ENCODE peak calls at places on chromosomes 13 and 19, in four cellular contexts. One of them, this sample, is unnamed.

GRCh38 chr19:44367024-44367423 is 10.5 kb upstream of the ZNF112 start:
- DNase-seq in OCI-LY7: no peak
- DNase-seq in small intestine: no peak
- DNase-seq in HCT116: no peak
- DNase-seq in this sample: no peak

GRCh38 chr19:38384209-38385027 is 3.4 kb downstream of the GGN start:
- DNase-seq in small intestine: peak; percentile 33
- DNase-seq in HCT116: no peak
- DNase-seq in OCI-LY7: peak; percentile 25
- DNase-seq in this sample: no peak

GRCh38 chr13:27406178-27406939 is 18.1 kb upstream of the GTF3A start:
- DNase-seq in HCT116: no peak
- DNase-seq in OCI-LY7: peak; percentile 68
- DNase-seq in small intestine: peak; percentile 82
- DNase-seq in this sample: no peak

GRCh38 chr13:99867535-99868271 is 103.9 kb downstream of the ZIC5 start:
- DNase-seq in HCT116: no peak
- DNase-seq in small intestine: no peak
- DNase-seq in OCI-LY7: no peak
- DNase-seq in this sample: no peak

GRCh38 chr13:34189946-34190345 is 372.0 kb downstream of the RFC3 start:
- DNase-seq in small intestine: no peak
- DNase-seq in HCT116: no peak
- DNase-seq in OCI-LY7: no peak
- DNase-seq in this sample: no peak

GRCh38 chr13:80547885-80548284 is 207.0 kb upstream of the SPRY2 start:
- DNase-seq in small intestine: no peak
- DNase-seq in OCI-LY7: no peak
- DNase-seq in HCT116: no peak
- DNase-seq in this sample: no peak

GRCh38 chr13:40275636-40276035 is 390.8 kb downstream of the FOXO1 start:
- DNase-seq in OCI-LY7: no peak
- DNase-seq in small intestine: no peak
- DNase-seq in HCT116: no peak
- DNase-seq in this sample: no peak

GRCh38 chr19:47778954-47779351 is 450 bp downstream of the SELENOW start:
- DNase-seq in HCT116: no peak
- DNase-seq in small intestine: peak; percentile 36
- DNase-seq in OCI-LY7: peak; percentile 11
- DNase-seq in this sample: no peak

GRCh38 chr13:107883561-107884175 is 331.7 kb downstream of the LIG4 start:
- DNase-seq in OCI-LY7: no peak
- DNase-seq in small intestine: no peak
- DNase-seq in HCT116: no peak
- DNase-seq in this sample: no peak

GRCh38 chr13:67077132-67077531 is 153.0 kb downstream of the PCDH9 start:
- DNase-seq in HCT116: no peak
- DNase-seq in small intestine: no peak
- DNase-seq in OCI-LY7: no peak
- DNase-seq in this sample: no peak

GRCh38 chr13:114118763-114119123 is 13.7 kb downstream of the RASA3 start:
- DNase-seq in HCT116: no peak
- DNase-seq in OCI-LY7: no peak
- DNase-seq in small intestine: no peak
- DNase-seq in this sample: peak; percentile 76

GRCh38 chr13:48223016-48223385 is 10.0 kb upstream of the ITM2B start:
- DNase-seq in HCT116: no peak
- DNase-seq in small intestine: no peak
- DNase-seq in OCI-LY7: no peak
- DNase-seq in this sample: no peak

GRCh38 chr13:46166221-46166584 is 15.8 kb downstream of the LCP1 start:
- DNase-seq in HCT116: no peak
- DNase-seq in small intestine: no peak
- DNase-seq in OCI-LY7: no peak
- DNase-seq in this sample: no peak

GRCh38 chr19:12647490-12648071 is 19.0 kb downstream of the MAN2B1 start:
- DNase-seq in HCT116: no peak
- DNase-seq in small intestine: peak; percentile 83
- DNase-seq in OCI-LY7: no peak
- DNase-seq in this sample: no peak

GRCh38 chr13:76637651-76638111 is 248.5 kb downstream of the KCTD12 start:
- DNase-seq in small intestine: no peak
- DNase-seq in OCI-LY7: no peak
- DNase-seq in HCT116: no peak
- DNase-seq in this sample: no peak

GRCh38 chr19:53867225-53868090 is at the start of gene MYADM:
- DNase-seq in HCT116: peak; percentile 95
- DNase-seq in OCI-LY7: peak; percentile 97
- DNase-seq in small intestine: peak; percentile 94
- DNase-seq in this sample: peak; percentile 99

GRCh38 chr13:39567569-39567968 is 35.4 kb downstream of the LHFPL6 start:
- DNase-seq in HCT116: no peak
- DNase-seq in small intestine: no peak
- DNase-seq in OCI-LY7: no peak
- DNase-seq in this sample: peak; percentile 22

GRCh38 chr13:26442541-26442940 is 114.9 kb upstream of the WASF3 start:
- DNase-seq in OCI-LY7: no peak
- DNase-seq in small intestine: no peak
- DNase-seq in HCT116: no peak
- DNase-seq in this sample: no peak

GRCh38 chr13:108787709-108788394 is 158.4 kb downstream of the MYO16 start:
- DNase-seq in OCI-LY7: no peak
- DNase-seq in HCT116: no peak
- DNase-seq in small intestine: no peak
- DNase-seq in this sample: no peak

GRCh38 chr19:34182125-34182524 is 9.8 kb downstream of the LSM14A start:
- DNase-seq in small intestine: no peak
- DNase-seq in HCT116: no peak
- DNase-seq in OCI-LY7: no peak
- DNase-seq in this sample: no peak
- H3K4me1 ChIP-seq in small intestine: peaks cover 7% of the 10 kb centered on the region
- H3K4me1 ChIP-seq in HCT116: peaks cover 11% of the 10 kb centered on the region
- H3K4me1 ChIP-seq in OCI-LY7: peaks cover 54% of the 10 kb centered on the region
- H3K4me1 ChIP-seq in this sample: no peaks in the 10 kb centered on the region

GRCh38 chr19:39820696-39821095 is 13.3 kb downstream of the DYRK1B start:
- DNase-seq in HCT116: no peak
- DNase-seq in OCI-LY7: no peak
- DNase-seq in small intestine: no peak
- DNase-seq in this sample: no peak
- H3K36me3 ChIP-seq in HCT116: peaks cover 4% of the 10 kb centered on the region
- H3K36me3 ChIP-seq in OCI-LY7: peaks cover 34% of the 10 kb centered on the region
- H3K36me3 ChIP-seq in small intestine: no peaks in the 10 kb centered on the region
- H3K36me3 ChIP-seq in this sample: peaks cover 6% of the 10 kb centered on the region

DNA sequence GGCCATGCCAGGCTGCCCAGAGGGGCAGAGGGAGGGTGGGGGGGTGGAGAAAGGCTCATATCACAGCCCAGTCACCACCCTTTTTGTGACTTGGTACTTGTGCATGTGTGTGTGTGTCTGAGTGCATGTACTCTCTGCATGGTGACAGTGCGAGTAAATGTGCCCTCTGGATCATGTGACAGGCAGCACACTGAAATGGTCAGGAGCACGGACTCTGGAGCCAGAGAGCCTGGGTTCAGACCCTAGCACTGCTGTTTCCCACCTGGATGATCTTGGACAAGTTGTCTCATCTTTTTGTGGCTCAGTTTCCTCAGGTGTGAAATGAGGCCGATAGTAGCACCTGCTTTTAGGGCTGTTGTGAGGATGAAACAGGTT is 2.0 kb downstream of the CIC start:
- DNase-seq in small intestine: peak; percentile 60
- DNase-seq in HCT116: no peak
- DNase-seq in OCI-LY7: no peak
- DNase-seq in this sample: no peak
- H3K4me3 ChIP-seq in small intestine: peak overlapping the region; percentile 74
- H3K4me3 ChIP-seq in HCT116: no peak overlapping the region
- H3K4me3 ChIP-seq in OCI-LY7: peak overlapping the region; percentile 73
- H3K4me3 ChIP-seq in this sample: no peak overlapping the region

GRCh38 chr13:94323746-94324408 is 155.6 kb downstream of the DCT start:
- DNase-seq in HCT116: no peak
- DNase-seq in small intestine: peak; percentile 52
- DNase-seq in OCI-LY7: peak; percentile 32
- DNase-seq in this sample: no peak
- H3K4me1 ChIP-seq in HCT116: no peaks in the 10 kb centered on the region
- H3K4me1 ChIP-seq in small intestine: no peaks in the 10 kb centered on the region
- H3K4me1 ChIP-seq in OCI-LY7: peaks cover 22% of the 10 kb centered on the region
- H3K4me1 ChIP-seq in this sample: peaks cover 15% of the 10 kb centered on the region

GRCh38 chr19:3017923-3018322 is 11.2 kb downstream of the TLE2 start:
- DNase-seq in OCI-LY7: no peak
- DNase-seq in small intestine: no peak
- DNase-seq in HCT116: no peak
- DNase-seq in this sample: no peak
- H3K36me3 ChIP-seq in OCI-LY7: no peaks in the 10 kb centered on the region
- H3K36me3 ChIP-seq in small intestine: no peaks in the 10 kb centered on the region
- H3K36me3 ChIP-seq in HCT116: no peaks in the 10 kb centered on the region
- H3K36me3 ChIP-seq in this sample: no peaks in the 10 kb centered on the region

GRCh38 chr13:59747529-59747928 is 416.2 kb downstream of the DIAPH3 start:
- DNase-seq in HCT116: peak; percentile 3
- DNase-seq in small intestine: no peak
- DNase-seq in OCI-LY7: peak; percentile 7
- DNase-seq in this sample: no peak

GRCh38 chr13:59755647-59756290 is 408.0 kb downstream of the DIAPH3 start:
- DNase-seq in small intestine: no peak
- DNase-seq in OCI-LY7: no peak
- DNase-seq in HCT116: no peak
- DNase-seq in this sample: no peak

GRCh38 chr13:59754411-59754810 is 409.3 kb downstream of the DIAPH3 start:
- DNase-seq in OCI-LY7: no peak
- DNase-seq in HCT116: no peak
- DNase-seq in small intestine: no peak
- DNase-seq in this sample: no peak

GRCh38 chr13:59746291-59746962 is 417.3 kb downstream of the DIAPH3 start:
- DNase-seq in OCI-LY7: no peak
- DNase-seq in small intestine: no peak
- DNase-seq in HCT116: no peak
- DNase-seq in this sample: no peak

GRCh38 chr13:59750860-59751259 is 412.9 kb downstream of the DIAPH3 start:
- DNase-seq in small intestine: no peak
- DNase-seq in HCT116: no peak
- DNase-seq in OCI-LY7: no peak
- DNase-seq in this sample: peak; percentile 48
- H3K4me3 ChIP-seq in small intestine: no peak overlapping the region
- H3K4me3 ChIP-seq in HCT116: no peak overlapping the region
- H3K4me3 ChIP-seq in OCI-LY7: no peak overlapping the region
- H3K4me3 ChIP-seq in this sample: no peak overlapping the region

GRCh38 chr19:17506745-17507144 is 4.7 kb upstream of the PGLS start:
- DNase-seq in small intestine: no peak
- DNase-seq in HCT116: no peak
- DNase-seq in OCI-LY7: no peak
- DNase-seq in this sample: no peak

GRCh38 chr19:17504456-17504855 is 7.0 kb upstream of the PGLS start:
- DNase-seq in OCI-LY7: no peak
- DNase-seq in small intestine: no peak
- DNase-seq in HCT116: no peak
- DNase-seq in this sample: no peak

GRCh38 chr19:17503240-17503639 is 8.2 kb upstream of the PGLS start:
- DNase-seq in OCI-LY7: no peak
- DNase-seq in small intestine: no peak
- DNase-seq in HCT116: no peak
- DNase-seq in this sample: no peak

GRCh38 chr19:17505218-17505617 is 6.2 kb upstream of the PGLS start:
- DNase-seq in small intestine: no peak
- DNase-seq in OCI-LY7: no peak
- DNase-seq in HCT116: no peak
- DNase-seq in this sample: no peak

DNA sequence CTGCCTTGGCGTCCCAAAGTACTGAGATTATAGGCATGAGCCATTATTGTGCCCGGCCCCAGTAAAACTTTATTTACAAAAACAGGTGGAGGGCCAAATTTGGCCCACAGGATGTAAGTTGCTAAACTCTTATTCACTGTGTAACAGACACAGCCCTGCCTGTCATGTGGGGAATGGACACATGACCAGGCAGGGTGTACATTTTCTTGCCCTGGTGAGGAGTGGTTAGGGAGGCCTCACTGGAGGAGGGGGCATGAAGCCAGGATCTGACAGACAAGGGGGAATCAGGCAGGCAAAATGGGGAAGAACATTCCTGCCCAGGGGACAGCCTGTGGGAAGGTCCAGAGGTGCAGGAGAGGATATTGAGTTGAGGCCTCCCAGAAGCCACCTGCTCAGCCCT is 7.4 kb upstream of the PGLS start:
- DNase-seq in small intestine: no peak
- DNase-seq in OCI-LY7: peak; percentile 33
- DNase-seq in HCT116: no peak
- DNase-seq in this sample: no peak
- H3K4me1 ChIP-seq in small intestine: no peaks in the 10 kb centered on the region
- H3K4me1 ChIP-seq in OCI-LY7: peaks cover 12% of the 10 kb centered on the region
- H3K4me1 ChIP-seq in HCT116: peaks cover 43% of the 10 kb centered on the region
- H3K4me1 ChIP-seq in this sample: no peaks in the 10 kb centered on the region

GRCh38 chr19:10183926-10184325 is 10.8 kb downstream of the DNMT1 start:
- DNase-seq in small intestine: no peak
- DNase-seq in HCT116: no peak
- DNase-seq in OCI-LY7: no peak
- DNase-seq in this sample: no peak

GRCh38 chr19:10184636-10185035 is 10.1 kb downstream of the DNMT1 start:
- DNase-seq in small intestine: no peak
- DNase-seq in HCT116: no peak
- DNase-seq in OCI-LY7: no peak
- DNase-seq in this sample: no peak

GRCh38 chr19:10182847-10183246 is 11.9 kb downstream of the DNMT1 start:
- DNase-seq in OCI-LY7: no peak
- DNase-seq in HCT116: no peak
- DNase-seq in small intestine: no peak
- DNase-seq in this sample: no peak

DNA sequence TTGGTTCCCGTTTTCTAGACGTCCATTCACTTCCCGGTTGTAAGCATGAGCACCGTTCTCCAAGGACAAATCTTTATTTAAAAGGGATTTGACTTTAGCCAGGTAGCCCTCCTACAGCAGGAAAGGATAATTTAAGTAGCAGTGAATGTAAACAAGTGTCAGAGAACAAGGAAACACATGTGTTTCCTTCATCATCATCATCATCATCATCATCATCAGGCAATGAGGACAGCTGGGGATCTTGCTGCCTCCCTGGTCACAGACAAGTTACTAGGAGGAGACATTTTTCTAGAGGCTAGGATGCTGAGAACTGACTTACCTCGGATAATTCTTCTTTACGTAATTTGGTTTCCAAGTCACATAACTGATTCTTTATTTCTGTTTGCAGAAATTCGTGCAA is 14.3 kb downstream of the DNMT1 start:
- DNase-seq in HCT116: no peak
- DNase-seq in small intestine: no peak
- DNase-seq in OCI-LY7: no peak
- DNase-seq in this sample: no peak
- H3K36me3 ChIP-seq in HCT116: peaks cover 45% of the 10 kb centered on the region
- H3K36me3 ChIP-seq in small intestine: peaks cover 2% of the 10 kb centered on the region
- H3K36me3 ChIP-seq in OCI-LY7: peaks cover 88% of the 10 kb centered on the region
- H3K36me3 ChIP-seq in this sample: peaks cover 47% of the 10 kb centered on the region

GRCh38 chr19:49423278-49423984 is at the start of gene PTH2:
- DNase-seq in OCI-LY7: no peak
- DNase-seq in HCT116: no peak
- DNase-seq in small intestine: no peak
- DNase-seq in this sample: no peak
- H3K4me3 ChIP-seq in OCI-LY7: no peak within 1 kb of the TSS
- H3K4me3 ChIP-seq in HCT116: no peak within 1 kb of the TSS
- H3K4me3 ChIP-seq in small intestine: peak within 1 kb of the TSS; percentile 18
- H3K4me3 ChIP-seq in this sample: no peak within 1 kb of the TSS

This sample was measured in SJCRH30.